ENCODE peak calls at places on chromosomes 11 and 22, in four cellular contexts. D is K562, Q is WTC11, I is HepG2. R is an unnamed sample.

GRCh38 chr22:37818397-37819099 is 4.6 kb upstream of the GALR3 start:
- DNase-seq in D (no peak), I (no peak), Q (peak), R (no peak)

GRCh38 chr11:69280994-69281393 is 13.0 kb upstream of the MYEOV start:
- DNase-seq in Q (no peak), I (no peak), D (no peak), R (no peak)

GRCh38 chr11:127017482-127017881 is 16.9 kb upstream of the KIRREL3 start:
- DNase-seq in Q (peak), D (peak), I (no peak), R (no peak)

GRCh38 chr11:15539645-15540044 is 424.9 kb downstream of the INSC start:
- DNase-seq in I (no peak), Q (no peak), D (no peak), R (no peak)

GRCh38 chr22:46971141-46971775 is 208.8 kb downstream of the TBC1D22A start:
- DNase-seq in D (no peak), Q (no peak), I (no peak), R (no peak)

GRCh38 chr11:40273192-40273732 is 1186.2 kb downstream of the LRRC4C start:
- DNase-seq in Q (no peak), I (no peak), D (no peak), R (no peak)

GRCh38 chr11:69669486-69669885 is 5.7 kb downstream of the LTO1 start:
- DNase-seq in D (no peak), I (no peak), Q (no peak), R (no peak)

GRCh38 chr11:65471410-65471762 is 27.5 kb upstream of the MALAT1 start:
- DNase-seq in D (peak), I (peak), Q (peak), R (no peak)

GRCh38 chr11:11010624-11011127 is 152.8 kb upstream of the ZBED5 start:
- DNase-seq in I (peak), D (no peak), Q (peak), R (no peak)

GRCh38 chr11:6563667-6564066 is 39.7 kb downstream of the RRP8 start:
- DNase-seq in I (no peak), D (no peak), Q (no peak), R (no peak)

GRCh38 chr22:24189249-24190158 is 8.2 kb downstream of the SUSD2 start:
- DNase-seq in I (peak), D (peak), Q (peak), R (no peak)

GRCh38 chr22:23533328-23533762 is 46.7 kb downstream of the IGLL1 start:
- DNase-seq in D (peak), Q (peak), I (peak), R (no peak)

GRCh38 chr22:45285431-45286058 is 796 bp downstream of the UPK3A start:
- DNase-seq in Q (peak), I (no peak), D (no peak), R (no peak)

GRCh38 chr11:30879322-30880020 is 293.3 kb upstream of the MPPED2 start:
- DNase-seq in Q (no peak), I (no peak), D (no peak), R (no peak)

GRCh38 chr11:126061707-126062678 is 673 bp downstream of the CDON start:
- DNase-seq in Q (peak), D (peak), I (peak), R (no peak)

GRCh38 chr11:32090774-32091370 is at the start of gene RCN1:
- DNase-seq in Q (peak), D (peak), I (peak), R (no peak)

GRCh38 chr11:120648706-120649250 is 137.2 kb downstream of the GRIK4 start:
- DNase-seq in Q (no peak), I (no peak), D (no peak), R (no peak)

GRCh38 chr22:35645646-35646045 is 2.6 kb upstream of the APOL6 start:
- DNase-seq in D (no peak), Q (no peak), I (no peak), R (no peak)
- TF ChIP-seq CBFB in D (no peak), Q (no peak), I (no peak), R (no peak)

GRCh38 chr22:28179392-28179791 is 260.3 kb upstream of the PITPNB start:
- DNase-seq in I (no peak), D (no peak), Q (no peak), R (no peak)

GRCh38 chr22:28185130-28185529 is 266.1 kb upstream of the PITPNB start:
- DNase-seq in I (no peak), D (no peak), Q (no peak), R (no peak)

GRCh38 chr22:28183078-28183870 is 264.2 kb upstream of the PITPNB start:
- DNase-seq in D (no peak), I (no peak), Q (no peak), R (no peak)

GRCh38 chr22:28181332-28181731 is 262.3 kb upstream of the PITPNB start:
- DNase-seq in Q (no peak), D (no peak), I (no peak), R (no peak)

GRCh38 chr22:28180804-28181203 is 261.7 kb upstream of the PITPNB start:
- DNase-seq in Q (no peak), I (no peak), D (no peak), R (no peak)
- TF ChIP-seq CBFB in Q (no peak), I (no peak), D (no peak), R (no peak)

GRCh38 chr11:61482513-61482912 is 26.0 kb upstream of the LRRC10B start:
- DNase-seq in D (peak), Q (peak), I (no peak), R (no peak)
- TF ChIP-seq CBFB in D (no peak), Q (no peak), I (no peak), R (no peak)

DNA sequence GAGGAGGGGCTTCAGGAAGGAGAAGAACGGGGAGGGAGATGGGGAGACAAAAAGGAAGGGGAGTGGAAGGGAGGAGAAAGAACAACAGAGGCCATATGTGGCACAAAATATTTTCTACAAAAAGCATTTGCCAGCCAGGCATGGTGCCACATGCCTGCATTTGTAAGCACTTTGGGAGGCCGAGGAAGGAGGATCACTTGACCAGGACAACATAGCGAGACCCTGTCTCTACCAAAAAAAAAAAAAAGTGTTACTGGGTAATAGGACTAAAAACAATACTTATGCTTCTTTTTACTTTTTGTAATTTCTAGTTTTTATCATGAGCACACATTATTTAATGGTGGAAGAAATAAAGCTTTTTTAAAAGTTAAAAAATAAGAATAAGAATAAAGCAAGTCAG is 5.3 kb downstream of the FAM168A start:
- DNase-seq in Q (no peak), I (no peak), D (no peak), R (no peak)
- TF ChIP-seq CBFB in Q (no peak), I (no peak), D (no peak), R (no peak)

DNA sequence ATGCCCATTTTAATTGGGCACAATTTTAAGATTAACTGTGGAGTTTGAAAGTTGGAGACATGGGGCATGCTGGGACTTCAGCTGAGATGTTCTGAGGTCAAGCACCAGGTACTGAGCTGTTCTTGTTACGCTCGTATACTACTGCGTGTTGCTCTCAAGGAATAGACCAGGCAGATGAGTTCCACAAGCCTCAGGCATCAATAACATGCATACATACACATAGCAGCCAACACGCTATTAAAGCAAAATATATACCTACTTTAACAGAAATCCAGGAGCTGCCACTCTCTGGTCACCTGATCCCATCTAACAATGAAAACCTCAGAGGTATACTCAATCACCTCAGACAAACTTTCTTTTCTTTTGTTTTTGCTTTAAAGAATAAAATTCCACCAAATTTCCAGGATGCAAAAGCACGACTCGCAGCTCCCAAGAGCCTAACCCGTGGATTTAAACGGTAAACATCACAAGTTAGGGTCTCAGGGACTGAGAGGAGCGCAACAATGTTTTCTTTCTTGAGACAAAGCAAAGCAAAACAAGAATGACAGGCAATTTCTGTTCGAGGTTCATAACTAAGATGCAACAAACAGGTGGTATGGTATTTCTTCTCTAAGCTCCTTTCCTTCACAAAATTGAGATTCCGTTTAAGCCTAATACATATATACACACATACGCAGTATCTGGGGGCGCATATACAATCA is 16.5 kb downstream of the BLID start:
- DNase-seq in Q (no peak), I (no peak), D (no peak), R (no peak)
- TF ChIP-seq CBFB in Q (no peak), I (no peak), D (no peak), R (no peak)

GRCh38 chr11:116065519-116065918 is 561.3 kb upstream of the CADM1 start:
- DNase-seq in D (no peak), I (no peak), Q (no peak), R (no peak)
- TF ChIP-seq CBFB in D (no peak), I (no peak), Q (no peak), R (no peak)

R was measured in GM12878.